ENCODE peak calls at places on chromosomes 4 and X, in seven cellular contexts. R is body of pancreas, O is PC-3, Q is heart right ventricle, T is left ventricle myocardium inferior, P is A549, B is SJSA1. J is an unnamed sample.
A peak's percentile ranks its signal among the peaks of the same experiment; 100 is the strongest.

GRCh38 chr4:52160859-52161258 is 109.8 kb downstream of the SPATA18 start:
- DNase-seq in T (no peak), P (no peak), B (no peak), R (no peak), Q (no peak), O (no peak), J (no peak)

GRCh38 chrX:8971116-8971515 is 62.8 kb downstream of the FAM9B start:
- DNase-seq in R (no peak), Q (no peak), O (peak; percentile 79), B (peak; percentile 28), T (no peak), P (peak; percentile 20), J (no peak)

GRCh38 chr4:184470785-184471110 is 3.6 kb downstream of the IRF2 start:
- DNase-seq in R (no peak), P (no peak), B (no peak), Q (no peak), T (no peak), O (no peak), J (no peak)

GRCh38 chrX:100913111-100913510 is 15.6 kb downstream of the XKRX start:
- DNase-seq in O (peak; percentile 10), R (no peak), T (no peak), Q (no peak), B (no peak), P (no peak), J (no peak)

GRCh38 chrX:109847257-109848187 is 114.5 kb upstream of the ACSL4 start:
- DNase-seq in O (peak; percentile 77), R (no peak), P (peak; percentile 6), Q (no peak), T (no peak), B (peak; percentile 24), J (no peak)

GRCh38 chrX:9867214-9867613 is 81.0 kb downstream of the SHROOM2 start:
- DNase-seq in B (no peak), P (no peak), R (no peak), Q (no peak), O (no peak), T (no peak), J (no peak)

GRCh38 chr4:85779165-85779564 is 304.2 kb downstream of the ARHGAP24 start:
- DNase-seq in Q (no peak), B (peak; percentile 36), P (no peak), O (peak; percentile 24), T (no peak), R (no peak), J (no peak)

GRCh38 chrX:24231169-24231568 is 81.6 kb downstream of the ZFX start:
- DNase-seq in B (peak; percentile 49), P (peak; percentile 44), O (peak; percentile 63), T (no peak), R (peak; percentile 26), Q (no peak), J (no peak)

GRCh38 chr4:37601527-37601926 is 84.6 kb downstream of the RELL1 start:
- DNase-seq in O (peak; percentile 64), T (no peak), B (no peak), R (no peak), Q (no peak), P (no peak), J (no peak)

GRCh38 chr4:36771411-36772153 is 473.0 kb upstream of the NWD2 start:
- DNase-seq in T (no peak), B (no peak), R (no peak), P (no peak), O (no peak), Q (no peak), J (no peak)

GRCh38 chr4:4284827-4285618 is 4.9 kb downstream of the LYAR start:
- DNase-seq in T (no peak), R (no peak), P (no peak), Q (no peak), B (no peak), O (peak; percentile 51), J (no peak)

GRCh38 chrX:45632506-45632905 is 431.8 kb upstream of the DIPK2B start:
- DNase-seq in O (no peak), B (no peak), R (no peak), P (no peak), Q (no peak), T (no peak), J (no peak)

GRCh38 chrX:56728321-56728720 is 722 bp upstream of the NBDY start:
- DNase-seq in R (no peak), P (no peak), T (no peak), O (peak; percentile 17), Q (no peak), B (peak; percentile 12), J (no peak)

GRCh38 chr4:48103483-48104139 is 30.4 kb downstream of the TXK start:
- DNase-seq in P (no peak), T (no peak), Q (no peak), R (no peak), O (no peak), B (no peak), J (no peak)

GRCh38 chrX:56248492-56248891 is 16.3 kb downstream of the KLF8 start:
- DNase-seq in R (peak; percentile 54), B (peak; percentile 7), Q (peak; percentile 26), T (peak; percentile 20), O (peak; percentile 60), P (peak; percentile 10), J (peak; percentile 58)

GRCh38 chr4:82194329-82194728 is 179.5 kb downstream of the HNRNPD start:
- DNase-seq in Q (no peak), T (no peak), R (no peak), P (no peak), O (no peak), B (no peak), J (no peak)

GRCh38 chr4:94758700-94759399 is 1.1 kb downstream of the BMPR1B start:
- DNase-seq in B (peak; percentile 19), R (no peak), Q (no peak), O (peak; percentile 36), P (no peak), T (no peak), J (no peak)

GRCh38 chrX:2694868-2695267 is 3.8 kb downstream of the CD99 start:
- DNase-seq in R (no peak), B (no peak), P (no peak), Q (no peak), O (no peak), T (no peak), J (no peak)

GRCh38 chrX:2693526-2694002 is 2.5 kb downstream of the CD99 start:
- DNase-seq in R (no peak), B (no peak), Q (no peak), T (no peak), O (no peak), P (no peak), J (no peak)

GRCh38 chrX:2692221-2693122 is 1.4 kb downstream of the CD99 start:
- DNase-seq in Q (peak; percentile 71), B (no peak), P (no peak), T (peak; percentile 63), R (peak; percentile 36), O (peak; percentile 31), J (peak; percentile 38)

GRCh38 chrX:2691543-2692220 is 587 bp downstream of the CD99 start:
- DNase-seq in P (peak; percentile 52), Q (peak; percentile 74), R (peak; percentile 48), B (peak; percentile 65), O (peak; percentile 46), T (peak; percentile 77), J (peak; percentile 77)

GRCh38 chrX:2693123-2693438 is 2.0 kb downstream of the CD99 start:
- DNase-seq in P (no peak), B (no peak), O (no peak), Q (no peak), R (no peak), T (no peak), J (no peak)
- H3K4me3 ChIP-seq in P (no peak overlapping the region), B (no peak overlapping the region), O (peak overlapping the region; percentile 93), Q (peak overlapping the region; percentile 99), R (no peak overlapping the region), T (peak overlapping the region; percentile 99), J (peak overlapping the region; percentile 92)

DNA sequence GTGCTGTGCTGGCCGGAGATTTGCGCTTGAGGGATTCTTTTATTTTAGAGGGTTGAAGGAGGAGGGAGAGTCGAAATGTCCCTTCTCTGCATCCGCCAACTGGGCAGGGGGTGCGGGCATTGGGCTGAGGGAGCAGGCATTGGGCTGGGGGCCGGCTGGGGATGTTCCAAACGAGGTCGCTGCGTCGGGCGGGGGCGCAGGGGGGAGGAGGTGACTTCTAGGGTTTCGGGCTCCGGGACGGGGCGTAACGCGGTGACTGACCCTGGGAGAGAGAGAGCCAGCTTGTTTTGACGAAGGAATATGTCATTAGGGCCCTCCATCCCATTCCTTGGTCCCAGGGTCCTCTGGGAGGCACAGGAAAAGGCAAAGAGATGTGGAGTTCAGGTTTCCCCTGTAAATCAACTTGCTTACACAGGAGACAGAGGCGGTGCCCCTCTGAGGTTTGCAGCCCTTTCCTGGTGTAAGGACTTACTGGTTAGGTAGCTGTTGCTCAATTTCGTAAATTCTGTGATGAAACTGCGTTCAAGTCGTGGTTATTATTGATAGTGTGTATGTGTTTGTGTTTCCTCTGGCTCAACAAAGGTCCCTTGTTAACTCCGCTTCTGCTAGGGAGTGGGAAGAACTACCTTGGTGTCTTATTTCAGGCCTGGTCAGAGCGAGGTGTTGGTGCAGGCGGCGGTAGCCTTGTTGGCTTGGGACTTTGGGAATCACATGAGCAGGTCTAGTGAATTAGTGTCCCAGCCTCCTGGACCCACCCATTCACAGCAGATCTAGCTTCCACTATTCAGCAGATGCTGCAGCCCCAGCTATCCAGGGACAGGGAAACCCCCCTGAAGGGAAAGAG is 716 bp downstream of the FHIP1A start:
- DNase-seq in P (no peak), Q (peak; percentile 21), B (peak; percentile 17), T (no peak), R (peak; percentile 52), O (peak; percentile 52), J (peak; percentile 14)
- H3K27ac ChIP-seq in P (peak overlapping the region; percentile 21), Q (peak overlapping the region; percentile 55), B (no peak overlapping the region), T (peak overlapping the region; percentile 58), R (peak overlapping the region; percentile 94), O (peak overlapping the region; percentile 77), J (peak overlapping the region; percentile 85)

DNA sequence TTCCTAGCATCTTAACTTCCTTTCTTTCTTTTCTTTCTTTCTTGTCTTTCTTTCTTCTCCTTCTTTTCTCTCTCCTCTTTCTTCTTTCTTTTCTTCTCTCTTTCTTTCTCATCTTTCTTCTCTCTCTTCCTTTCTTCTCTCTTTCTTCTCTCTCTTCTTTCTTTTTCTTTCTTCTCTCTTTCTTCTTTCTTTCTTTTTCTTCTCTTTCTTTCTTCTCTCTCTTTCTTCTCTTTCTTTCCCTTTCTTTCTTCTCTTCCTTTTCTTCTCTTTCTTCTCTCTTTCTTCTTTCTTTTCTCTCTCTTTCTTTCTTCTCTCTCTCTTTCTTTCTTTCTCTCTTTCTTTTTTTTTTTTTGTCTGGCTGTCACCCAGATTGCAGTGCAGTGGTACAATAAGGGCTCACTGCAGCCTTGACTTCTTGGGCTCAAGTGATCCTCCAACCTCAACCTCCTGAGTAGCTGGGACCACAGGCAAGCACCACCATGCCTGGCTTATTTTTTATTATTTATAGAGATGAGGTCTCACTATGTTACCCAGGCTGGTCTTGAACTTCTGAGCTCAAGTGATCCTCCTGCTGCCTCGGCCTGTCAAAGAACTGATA is 17.5 kb downstream of the NMU start:
- DNase-seq in O (no peak), Q (no peak), B (no peak), T (no peak), P (no peak), R (no peak), J (no peak)
- H3K4me3 ChIP-seq in O (peak overlapping the region; percentile 37), Q (no peak overlapping the region), B (no peak overlapping the region), T (no peak overlapping the region), P (no peak overlapping the region), R (no peak overlapping the region), J (no peak overlapping the region)

DNA sequence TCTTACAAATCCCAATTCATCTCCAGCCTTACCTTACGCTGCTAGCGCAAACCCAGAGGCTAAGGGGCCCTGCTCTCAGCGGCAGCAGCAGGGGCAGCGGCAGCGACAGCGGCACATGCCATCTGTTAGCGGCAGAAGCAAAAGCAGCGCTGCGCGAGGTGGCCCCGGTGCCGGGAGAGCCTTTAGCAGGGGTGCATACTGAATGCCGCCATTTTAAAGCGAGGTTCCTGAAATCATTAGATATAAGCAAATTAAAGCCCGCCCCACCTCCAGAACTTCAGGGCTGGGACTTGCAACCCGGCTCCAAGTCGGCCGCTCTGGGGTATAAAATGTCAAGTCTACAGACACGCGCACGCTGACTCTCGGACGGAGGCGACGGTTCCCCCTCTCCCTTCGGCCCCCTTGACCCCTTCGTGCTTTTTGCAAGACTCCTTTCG is at the start of gene MBNL3:
- DNase-seq in R (peak; percentile 58), O (peak; percentile 49), T (peak; percentile 27), Q (peak; percentile 40), B (peak; percentile 36), P (no peak), J (peak; percentile 68)
- H3K27ac ChIP-seq in R (peak within 1 kb of the TSS; percentile 95), O (peak within 1 kb of the TSS; percentile 81), T (peak within 1 kb of the TSS; percentile 83), Q (peak within 1 kb of the TSS; percentile 79), B (no peak within 1 kb of the TSS), P (no peak within 1 kb of the TSS), J (peak within 1 kb of the TSS; percentile 58)